ENCODE peak calls at places on chromosomes 7 and 10, in nine cellular contexts. P is spleen; H is adrenal gland; G is IMR-90; B is endodermal cell; X is right lobe of liver; U is CD4-positive, alpha-beta T cell; N is mammary epithelial cell; J is Peyer's patch. Z is an unnamed sample. For H3K27me3, the result is how much of the 10 kb centered on the place peaks cover.

GRCh38 chr10:73762915-73763314 is 18.7 kb downstream of the SEC24C start:
- DNase-seq in P (no peak), H (no peak), G (peak), B (no peak), X (no peak), U (no peak), N (peak), J (no peak), Z (no peak)

GRCh38 chr7:94348142-94348541 is 46.6 kb upstream of the COL1A2 start:
- DNase-seq in P (no peak), H (no peak), G (peak), B (no peak), X (no peak), U (no peak), N (no peak), J (no peak), Z (no peak)

GRCh38 chr10:72340911-72341310 is 13.8 kb downstream of the DNAJB12 start:
- DNase-seq in P (no peak), H (no peak), G (no peak), B (no peak), X (peak), U (no peak), N (no peak), J (no peak), Z (no peak)

GRCh38 chr7:35993113-35993512 is 159.9 kb upstream of the EEPD1 start:
- DNase-seq in P (no peak), H (no peak), G (no peak), B (no peak), X (no peak), U (no peak), N (no peak), J (no peak), Z (no peak)

GRCh38 chr7:56110611-56111010 is 4.3 kb upstream of the CHCHD2 start:
- DNase-seq in P (no peak), H (no peak), G (no peak), B (no peak), X (no peak), U (no peak), N (no peak), J (no peak), Z (no peak)

GRCh38 chr10:109866168-109866994 is 56.9 kb downstream of the XPNPEP1 start:
- DNase-seq in P (no peak), H (no peak), G (peak), B (peak), X (no peak), U (no peak), N (no peak), J (no peak), Z (no peak)

GRCh38 chr10:37344413-37344812 is 219.0 kb downstream of the ANKRD30A start:
- DNase-seq in P (no peak), H (no peak), G (no peak), B (no peak), X (no peak), U (no peak), N (no peak), J (no peak), Z (no peak)

GRCh38 chr7:101614939-101615302 is 14.2 kb downstream of the MYL10 start:
- DNase-seq in P (no peak), H (no peak), G (no peak), B (peak), X (no peak), U (no peak), N (peak), J (no peak), Z (no peak)

GRCh38 chr7:27101906-27102577 is 441 bp downstream of the HOXA2 start:
- DNase-seq in P (no peak), H (no peak), G (peak), B (peak), X (no peak), U (no peak), N (no peak), J (no peak), Z (no peak)

GRCh38 chr7:30027065-30027456 is 559 bp upstream of the FKBP14 start:
- DNase-seq in P (no peak), H (no peak), G (peak), B (no peak), X (no peak), U (no peak), N (peak), J (peak), Z (no peak)

GRCh38 chr10:74863508-74863907 is 37.1 kb downstream of the KAT6B start:
- DNase-seq in P (no peak), H (no peak), G (no peak), B (no peak), X (no peak), U (no peak), N (peak), J (no peak), Z (no peak)

GRCh38 chr10:53010362-53010907 is 237.9 kb upstream of the MBL2 start:
- DNase-seq in P (no peak), H (no peak), G (no peak), B (no peak), X (no peak), U (no peak), N (no peak), J (no peak), Z (no peak)

GRCh38 chr10:122239578-122240257 is 31.4 kb upstream of the BTBD16 start:
- DNase-seq in P (peak), H (no peak), G (peak), B (no peak), X (no peak), U (no peak), N (no peak), J (no peak), Z (no peak)

GRCh38 chr10:25778646-25779045 is 155.4 kb upstream of the MYO3A start:
- DNase-seq in P (no peak), H (no peak), G (no peak), B (no peak), X (no peak), U (no peak), N (no peak), J (no peak), Z (no peak)

GRCh38 chr7:28358423-28358868 is 53.9 kb upstream of the CREB5 start:
- DNase-seq in P (no peak), H (no peak), G (peak), B (no peak), X (no peak), U (no peak), N (peak), J (no peak), Z (no peak)

GRCh38 chr10:19719320-19719719 is 96.9 kb upstream of the PLXDC2 start:
- DNase-seq in P (no peak), H (no peak), G (peak), B (no peak), X (no peak), U (no peak), N (no peak), J (no peak), Z (no peak)

GRCh38 chr7:112886171-112886570 is 96.0 kb upstream of the TMEM168 start:
- DNase-seq in P (no peak), H (no peak), G (no peak), B (no peak), X (no peak), U (no peak), N (no peak), J (no peak), Z (no peak)

GRCh38 chr7:150903627-150904026 is 51.3 kb downstream of the AOC1 start:
- DNase-seq in P (no peak), H (peak), G (peak), B (no peak), X (no peak), U (no peak), N (peak), J (peak), Z (no peak)

GRCh38 chr7:1703475-1704325 is 33.6 kb downstream of the ELFN1 start:
- DNase-seq in P (peak), H (peak), G (no peak), B (peak), X (no peak), U (peak), N (no peak), J (peak), Z (no peak)

GRCh38 chr10:104631946-104632345 is 9.1 kb upstream of the SORCS3 start:
- DNase-seq in P (no peak), H (no peak), G (no peak), B (no peak), X (no peak), U (no peak), N (no peak), J (no peak), Z (no peak)
- H3K27me3 ChIP-seq in P (under half), H (under half), G (under half), B (half or more), X (under half), U (under half), N (under half), J (under half), Z (under half)

GRCh38 chr10:80161321-80162084 is 29.0 kb downstream of the PLAC9 start:
- DNase-seq in P (no peak), H (no peak), G (no peak), B (peak), X (no peak), U (no peak), N (no peak), J (no peak), Z (no peak)

GRCh38 chr10:80164596-80164995 is 32.1 kb downstream of the PLAC9 start:
- DNase-seq in P (no peak), H (no peak), G (no peak), B (no peak), X (no peak), U (no peak), N (no peak), J (no peak), Z (no peak)

GRCh38 chr10:80166581-80167470 is 34.3 kb downstream of the PLAC9 start:
- DNase-seq in P (peak), H (no peak), G (no peak), B (no peak), X (no peak), U (no peak), N (no peak), J (no peak), Z (no peak)

GRCh38 chr10:80165173-80165572 is 32.6 kb downstream of the PLAC9 start:
- DNase-seq in P (peak), H (no peak), G (peak), B (no peak), X (no peak), U (no peak), N (peak), J (no peak), Z (no peak)

GRCh38 chr10:80163741-80164341 is 31.3 kb downstream of the PLAC9 start:
- DNase-seq in P (no peak), H (no peak), G (peak), B (no peak), X (no peak), U (no peak), N (peak), J (peak), Z (no peak)
- H3K27ac ChIP-seq in P (no peak), H (no peak), G (peak), B (no peak), X (no peak), U (no peak), N (no peak), J (no peak), Z (no peak)

DNA sequence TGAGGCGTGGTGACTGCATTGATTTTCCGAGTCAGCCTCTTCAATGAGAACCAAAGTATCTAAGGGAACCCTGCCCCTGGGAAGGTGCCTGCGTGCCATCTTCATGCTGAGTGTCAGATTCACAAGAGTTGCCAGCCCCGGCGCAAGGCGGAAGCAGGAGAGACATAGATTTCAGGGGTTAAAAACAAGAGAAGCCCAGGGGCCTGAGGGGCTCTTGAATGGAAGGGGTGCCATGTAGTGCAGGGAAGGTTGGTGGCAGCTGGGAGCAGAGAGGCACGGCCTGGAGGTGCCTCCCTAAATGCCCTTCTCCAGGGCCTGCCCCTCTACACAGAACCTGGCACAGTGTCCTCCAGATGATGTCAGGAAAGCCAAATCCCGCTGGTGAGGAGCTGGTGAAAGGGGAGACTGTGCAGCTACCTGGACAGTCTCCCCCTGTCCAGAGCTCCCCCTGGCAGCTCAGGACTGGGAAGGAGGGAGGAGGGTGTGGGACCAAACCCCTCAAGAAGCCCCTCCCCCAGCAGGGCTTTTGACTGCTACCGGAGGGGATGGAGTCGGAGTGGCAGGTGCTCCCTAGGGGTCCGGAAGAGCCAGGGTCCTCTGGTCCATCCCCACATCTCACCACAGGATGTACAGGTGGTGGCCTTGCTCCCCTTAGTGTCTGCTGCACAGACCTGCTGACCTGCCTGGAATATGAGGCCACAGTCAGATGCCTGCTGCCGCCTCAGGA is 137.9 kb downstream of the TCERG1L start:
- DNase-seq in P (no peak), H (peak), G (no peak), B (no peak), X (no peak), U (no peak), N (no peak), J (no peak), Z (no peak)
- H3K27me3 ChIP-seq in P (under half), H (under half), G (under half), B (under half), X (under half), U (under half), N (under half), J (under half), Z (under half)

DNA sequence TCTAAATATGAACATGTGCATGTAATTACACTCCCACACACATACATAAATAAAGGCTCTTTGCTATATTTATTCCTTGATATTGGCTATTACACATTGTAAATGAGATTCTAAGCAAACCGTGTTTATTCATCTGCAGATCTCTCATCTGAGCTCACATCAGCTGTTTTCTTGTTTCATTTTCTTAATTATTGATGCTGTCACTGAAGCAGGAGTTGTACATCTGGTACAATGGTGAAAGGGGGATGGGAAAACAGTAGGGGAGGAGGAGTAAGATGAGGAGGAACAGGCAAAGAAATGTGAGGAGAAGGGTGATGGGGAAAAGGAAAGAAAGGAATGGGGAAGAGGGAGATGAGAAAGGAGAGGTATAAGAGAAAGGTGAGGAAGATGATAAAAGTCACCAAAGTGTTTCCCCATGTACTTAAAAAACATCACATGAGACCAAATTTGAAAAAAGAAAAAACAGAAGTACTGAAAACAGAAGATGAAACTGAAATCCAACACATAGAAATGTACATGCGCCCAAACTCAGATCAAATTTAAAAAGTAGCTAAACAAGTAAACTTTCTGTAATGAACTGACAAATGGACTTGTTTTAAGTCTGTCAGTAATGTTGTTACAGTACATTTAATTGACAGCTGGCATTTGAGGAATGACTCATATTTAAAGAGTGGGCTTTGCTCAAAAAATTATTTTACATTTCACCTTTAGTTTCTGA is 472.2 kb downstream of the ARL4A start:
- DNase-seq in P (no peak), H (no peak), G (no peak), B (no peak), X (no peak), U (no peak), N (no peak), J (no peak), Z (no peak)
- H3K27ac ChIP-seq in P (no peak), H (no peak), G (no peak), B (no peak), X (no peak), U (no peak), N (no peak), J (no peak), Z (no peak)

DNA sequence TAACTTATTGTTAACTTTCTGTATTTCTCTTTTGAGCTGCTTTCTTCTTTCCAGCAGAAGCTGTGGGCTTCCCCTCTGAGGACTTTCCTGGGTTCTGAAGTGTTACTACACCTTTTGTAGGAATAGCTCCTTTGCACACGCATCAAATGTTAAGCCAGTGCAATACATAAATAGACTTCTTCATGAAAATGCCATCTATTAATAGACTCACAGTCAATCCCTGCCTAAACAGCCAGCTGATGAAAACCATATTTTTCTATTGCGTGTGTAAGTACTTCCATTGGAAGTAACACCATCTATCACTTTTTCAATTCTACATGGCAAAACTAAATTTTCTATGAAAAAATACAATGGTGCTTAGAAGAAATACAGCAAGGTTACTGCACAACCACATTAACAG is 1.4 kb downstream of the ABCB4 start:
- DNase-seq in P (no peak), H (no peak), G (no peak), B (no peak), X (no peak), U (no peak), N (no peak), J (no peak), Z (no peak)
- H3K27me3 ChIP-seq in P (under half), H (under half), G (under half), B (half or more), X (under half), U (under half), N (under half), J (under half), Z (under half)

GRCh38 chr7:90407484-90407821 is 4.2 kb downstream of the CLDN12 start:
- DNase-seq in P (no peak), H (no peak), G (no peak), B (no peak), X (no peak), U (no peak), N (no peak), J (no peak), Z (no peak)

GRCh38 chr7:90402785-90403173 is 482 bp upstream of the CLDN12 start:
- DNase-seq in P (no peak), H (no peak), G (no peak), B (no peak), X (no peak), U (no peak), N (no peak), J (no peak), Z (no peak)

GRCh38 chr7:90401989-90402388 is 1.3 kb upstream of the CLDN12 start:
- DNase-seq in P (no peak), H (peak), G (peak), B (no peak), X (peak), U (no peak), N (no peak), J (no peak), Z (no peak)

GRCh38 chr7:90404777-90405176 is 1.5 kb downstream of the CLDN12 start:
- DNase-seq in P (no peak), H (no peak), G (peak), B (no peak), X (no peak), U (no peak), N (peak), J (no peak), Z (no peak)

GRCh38 chr7:90403174-90404113 is at the start of gene CLDN12:
- DNase-seq in P (peak), H (peak), G (peak), B (peak), X (peak), U (peak), N (peak), J (peak), Z (peak)
- H3K27ac ChIP-seq in P (peak), H (peak), G (peak), B (peak), X (peak), U (no peak), N (peak), J (peak), Z (peak)

DNA sequence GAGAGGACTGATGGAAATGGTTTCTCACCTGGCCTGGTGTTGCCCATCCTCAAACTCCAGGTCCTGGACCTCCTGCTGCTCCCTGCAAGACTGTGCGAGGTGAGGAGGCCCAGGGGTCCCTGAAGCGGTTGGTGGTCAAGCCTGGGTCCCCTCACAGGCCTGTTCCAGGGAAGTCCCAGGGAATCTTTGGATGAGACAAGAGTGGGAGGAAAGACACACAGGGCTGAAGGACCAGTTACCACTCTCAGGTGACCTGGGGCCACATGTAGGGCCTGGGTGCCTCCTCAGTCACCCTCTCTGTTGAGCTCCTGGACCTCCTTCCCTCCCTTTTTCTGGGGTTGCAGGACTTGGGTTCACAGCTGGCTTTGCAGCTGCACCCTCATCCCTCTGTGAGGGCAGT is 42.6 kb upstream of the CXCL12 start:
- DNase-seq in P (no peak), H (no peak), G (no peak), B (no peak), X (no peak), U (no peak), N (no peak), J (no peak), Z (no peak)
- H3K27me3 ChIP-seq in P (under half), H (under half), G (under half), B (under half), X (under half), U (under half), N (under half), J (under half), Z (under half)

GRCh38 chr10:103287992-103288391 is 11.1 kb downstream of the INA start:
- DNase-seq in P (no peak), H (no peak), G (no peak), B (no peak), X (peak), U (no peak), N (no peak), J (no peak), Z (no peak)
- H3K27ac ChIP-seq in P (no peak), H (no peak), G (no peak), B (no peak), X (peak), U (no peak), N (no peak), J (no peak), Z (no peak)

GRCh38 chr10:86364551-86365345 is 1.8 kb downstream of the GRID1 start:
- DNase-seq in P (peak), H (peak), G (no peak), B (peak), X (no peak), U (peak), N (no peak), J (peak), Z (no peak)
- H3K27me3 ChIP-seq in P (under half), H (under half), G (half or more), B (half or more), X (under half), U (half or more), N (under half), J (under half), Z (under half)

DNA sequence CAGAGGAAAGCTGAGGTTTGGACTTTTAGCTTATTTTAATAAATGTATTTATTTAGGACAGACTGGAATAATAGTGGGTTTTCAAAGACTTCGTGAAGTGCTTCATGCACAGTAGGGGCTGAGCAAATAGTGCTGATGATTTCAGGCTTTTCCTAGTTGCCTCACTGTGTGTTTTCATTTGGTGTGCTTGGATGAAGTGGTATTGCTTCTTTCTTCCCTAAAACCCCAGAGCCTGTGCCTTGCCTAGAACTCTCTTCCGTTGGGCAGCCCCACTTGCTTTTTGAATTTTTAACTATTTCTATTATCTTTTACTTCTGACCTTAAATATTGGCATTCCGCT is 49.6 kb downstream of the ARID5B start:
- DNase-seq in P (no peak), H (no peak), G (no peak), B (no peak), X (no peak), U (no peak), N (no peak), J (no peak), Z (no peak)
- H3K27ac ChIP-seq in P (no peak), H (no peak), G (no peak), B (no peak), X (peak), U (no peak), N (no peak), J (no peak), Z (no peak)